ENCODE peak calls at places on chromosomes 11 and 22, in ten cellular contexts. N is H54; H is body of pancreas; E is HFF-Myc; Y is EH; J is stimulated activated CD8-positive, alpha-beta memory T cell treated with anti-CD3 and anti-CD28 coated beads, Interleukin-4, amount 100 ng/mL, for 1 hour; G is lower lobe of right lung; X is HTR-8/SVneo; K is M059J; C is iPS-NIHi11. A is an unnamed sample.
A peak's percentile ranks its signal among the peaks of the same experiment; 100 is the strongest.

GRCh38 chr11:64144587-64145295 is 21.2 kb downstream of the MACROD1 start:
- DNase-seq in X (no peak), G (no peak), H (no peak), N (no peak), E (no peak), Y (no peak), K (no peak), J (no peak), C (no peak), A (no peak)

GRCh38 chr11:127816959-127817358 is 770.4 kb downstream of the ETS1 start:
- DNase-seq in X (no peak), E (no peak), Y (peak; percentile 1), N (no peak), H (no peak), J (no peak), K (peak; percentile 41), C (no peak), G (no peak), A (no peak)

GRCh38 chr11:130634981-130635473 is 186.6 kb downstream of the ADAMTS15 start:
- DNase-seq in G (no peak), K (peak; percentile 85), C (no peak), E (peak; percentile 88), Y (peak; percentile 87), N (no peak), J (no peak), H (no peak), X (no peak), A (no peak)

GRCh38 chr11:100827934-100828661 is 141.0 kb downstream of the ARHGAP42 start:
- DNase-seq in H (peak; percentile 19), K (peak; percentile 54), E (no peak), J (no peak), G (no peak), C (peak; percentile 46), Y (no peak), X (peak; percentile 49), N (no peak), A (no peak)

GRCh38 chr22:37229805-37230672 is 14.0 kb downstream of the RAC2 start:
- DNase-seq in Y (peak; percentile 86), X (no peak), K (peak; percentile 93), G (peak; percentile 80), E (no peak), N (peak; percentile 71), J (peak; percentile 74), C (no peak), H (no peak), A (no peak)

GRCh38 chr11:132075447-132075846 is 705.0 kb downstream of the NTM start:
- DNase-seq in E (no peak), J (no peak), X (no peak), H (no peak), N (no peak), C (no peak), G (no peak), Y (peak; percentile 55), K (no peak), A (no peak)

GRCh38 chr11:61888043-61888442 is 3.3 kb downstream of the FADS3 start:
- DNase-seq in X (peak; percentile 84), Y (peak; percentile 98), C (no peak), N (peak; percentile 96), J (no peak), E (no peak), H (peak; percentile 85), G (peak; percentile 65), K (peak; percentile 100), A (peak; percentile 89)

GRCh38 chr22:50471197-50471847 is 3.5 kb downstream of the SBF1 start:
- DNase-seq in H (no peak), G (no peak), X (no peak), Y (no peak), K (no peak), E (no peak), N (no peak), C (no peak), J (no peak), A (no peak)

GRCh38 chr22:24807284-24807950 is 1.4 kb downstream of the SGSM1 start:
- DNase-seq in X (no peak), C (no peak), K (no peak), G (no peak), J (no peak), Y (no peak), H (peak; percentile 39), N (no peak), E (no peak), A (no peak)

GRCh38 chr11:76766521-76766920 is 16.6 kb upstream of the TSKU start:
- DNase-seq in Y (no peak), G (no peak), H (no peak), K (no peak), X (no peak), C (no peak), E (no peak), J (no peak), N (no peak), A (no peak)

GRCh38 chr22:46262449-46263207 is 515 bp downstream of the PKDREJ start:
- DNase-seq in X (no peak), Y (no peak), E (no peak), H (peak; percentile 55), C (peak; percentile 85), K (no peak), G (peak; percentile 84), J (no peak), N (no peak), A (no peak)

GRCh38 chr11:90363739-90364138 is 140.9 kb upstream of the CHORDC1 start:
- DNase-seq in X (no peak), J (no peak), C (no peak), Y (no peak), N (no peak), H (no peak), E (no peak), K (no peak), G (no peak), A (no peak)

GRCh38 chr11:8527939-8528338 is 66.1 kb downstream of the STK33 start:
- DNase-seq in C (no peak), K (no peak), J (no peak), H (no peak), E (no peak), Y (no peak), N (no peak), X (no peak), G (no peak), A (no peak)

GRCh38 chr22:20569059-20570058 is 61.9 kb downstream of the MED15 start:
- DNase-seq in Y (peak; percentile 99), K (peak; percentile 97), G (peak; percentile 90), E (peak; percentile 98), N (peak; percentile 87), X (peak; percentile 82), J (no peak), H (peak; percentile 72), C (peak; percentile 57), A (peak; percentile 95)

GRCh38 chr11:46508360-46508759 is 85.5 kb downstream of the AMBRA1 start:
- DNase-seq in C (no peak), K (no peak), E (no peak), X (no peak), Y (no peak), J (no peak), H (no peak), N (no peak), G (no peak), A (no peak)

GRCh38 chr11:61697093-61697492 is 16.9 kb downstream of the DAGLA start:
- DNase-seq in C (no peak), X (peak; percentile 57), Y (peak; percentile 45), K (peak; percentile 99), E (no peak), J (no peak), N (peak; percentile 76), H (peak; percentile 86), G (peak; percentile 71), A (no peak)

GRCh38 chr11:116471608-116472007 is 301.2 kb downstream of the BUD13 start:
- DNase-seq in G (no peak), K (peak; percentile 8), J (no peak), H (no peak), Y (peak; percentile 33), X (no peak), E (peak; percentile 3), N (no peak), C (no peak), A (peak; percentile 57)

GRCh38 chr11:83219095-83219494 is 25.6 kb downstream of the ANKRD42 start:
- DNase-seq in H (no peak), C (peak; percentile 30), G (no peak), Y (peak; percentile 6), N (no peak), K (peak; percentile 25), J (no peak), X (no peak), E (no peak), A (no peak)

GRCh38 chr11:65095427-65095826 is 587 bp upstream of the VPS51 start:
- DNase-seq in G (no peak), X (no peak), C (no peak), Y (no peak), E (no peak), N (no peak), H (no peak), J (no peak), K (no peak), A (no peak)

GRCh38 chr11:95487391-95487790 is 256.4 kb upstream of the SESN3 start:
- DNase-seq in J (no peak), K (no peak), X (no peak), G (no peak), N (no peak), Y (no peak), E (no peak), C (peak; percentile 27), H (no peak), A (no peak)

GRCh38 chr11:10864688-10865087 is 6.8 kb upstream of the ZBED5 start:
- DNase-seq in X (no peak), E (no peak), J (no peak), H (no peak), C (no peak), N (no peak), G (no peak), Y (peak; percentile 60), K (no peak), A (no peak)

GRCh38 chr11:1888811-1889526 is 2.7 kb downstream of the PRR33 start:
- DNase-seq in E (no peak), C (peak; percentile 24), H (peak; percentile 19), X (no peak), G (peak; percentile 62), N (no peak), Y (no peak), J (peak; percentile 37), K (no peak), A (no peak)

GRCh38 chr11:3880724-3881123 is 25.3 kb downstream of the STIM1 start:
- DNase-seq in H (no peak), N (peak; percentile 61), C (no peak), E (no peak), J (no peak), K (peak; percentile 83), G (no peak), Y (peak; percentile 59), X (no peak), A (no peak)

GRCh38 chr22:36349726-36350125 is 38.0 kb downstream of the MYH9 start:
- DNase-seq in J (no peak), G (no peak), H (no peak), X (no peak), E (no peak), Y (no peak), K (peak; percentile 84), N (no peak), C (no peak), A (no peak)

GRCh38 chr22:50138036-50138435 is 32.5 kb upstream of the PANX2 start:
- DNase-seq in K (peak; percentile 15), G (no peak), Y (no peak), H (no peak), C (no peak), X (no peak), N (no peak), E (no peak), J (no peak), A (no peak)

GRCh38 chr11:11895672-11896071 is 53.9 kb downstream of the USP47 start:
- DNase-seq in J (no peak), K (peak; percentile 23), N (no peak), H (no peak), C (no peak), G (no peak), X (no peak), Y (peak; percentile 25), E (no peak), A (no peak)

GRCh38 chr11:22539851-22540376 is 85.7 kb downstream of the FANCF start:
- DNase-seq in N (no peak), J (no peak), E (peak; percentile 9), X (peak; percentile 7), H (no peak), Y (no peak), G (no peak), C (peak; percentile 17), K (peak; percentile 44), A (no peak)

GRCh38 chr22:39170825-39171622 is 18.5 kb upstream of the CBX7 start:
- DNase-seq in Y (peak; percentile 75), G (peak; percentile 89), K (peak; percentile 63), E (no peak), N (peak; percentile 71), C (peak; percentile 82), H (peak; percentile 85), X (peak; percentile 68), J (peak; percentile 78), A (peak; percentile 46)